ENCODE peak calls at places on chromosome 16, in four cellular contexts. U is SW 1271, H is lower leg skin, G is fibroblast of lung. V is an unnamed sample.

GRCh38 chr16:3756113-3756512 is 38.8 kb upstream of the TRAP1 start:
- DNase-seq in U (no peak), G (no peak), H (no peak), V (no peak)

GRCh38 chr16:59060212-59060611 is 326.1 kb upstream of the GOT2 start:
- DNase-seq in U (no peak), G (peak), H (no peak), V (no peak)

GRCh38 chr16:80107900-80108299 is 432.9 kb upstream of the DYNLRB2 start:
- DNase-seq in G (no peak), H (no peak), U (no peak), V (no peak)

GRCh38 chr16:27485126-27485525 is 64.6 kb downstream of the GTF3C1 start:
- DNase-seq in G (no peak), U (no peak), H (no peak), V (no peak)

GRCh38 chr16:57041182-57042156 is 50.9 kb upstream of the CPNE2 start:
- DNase-seq in U (no peak), G (peak), H (no peak), V (no peak)

GRCh38 chr16:55035956-55036355 is 105.3 kb downstream of the IRX5 start:
- DNase-seq in H (no peak), U (no peak), G (no peak), V (no peak)

GRCh38 chr16:787261-787966 is 767 bp downstream of the RPUSD1 start:
- DNase-seq in U (no peak), G (no peak), H (no peak), V (no peak)

GRCh38 chr16:80719573-80719972 is 84.8 kb downstream of the CDYL2 start:
- DNase-seq in G (no peak), U (no peak), H (no peak), V (no peak)

GRCh38 chr16:72876221-72876620 is 171.7 kb downstream of the ZFHX3 start:
- DNase-seq in U (no peak), H (peak), G (peak), V (no peak)

GRCh38 chr16:69298261-69298660 is 12.9 kb upstream of the VPS4A start:
- DNase-seq in U (no peak), H (no peak), G (no peak), V (no peak)

GRCh38 chr16:29820730-29821662 is 734 bp downstream of the MVP start:
- DNase-seq in H (no peak), G (no peak), U (peak), V (no peak)

GRCh38 chr16:79066621-79067020 is 533.9 kb downstream of the MAF start:
- DNase-seq in U (no peak), G (no peak), H (no peak), V (no peak)

GRCh38 chr16:12917653-12918052 is 16.3 kb downstream of the SHISA9 start:
- DNase-seq in U (no peak), G (no peak), H (no peak), V (no peak)

GRCh38 chr16:68289621-68290329 is 21.0 kb downstream of the SLC7A6OS start:
- DNase-seq in H (no peak), G (no peak), U (no peak), V (no peak)

GRCh38 chr16:30541502-30542329 is 7.1 kb upstream of the ZNF747 start:
- DNase-seq in H (no peak), G (peak), U (no peak), V (no peak)

GRCh38 chr16:56950881-56951771 is 10.6 kb upstream of the CETP start:
- DNase-seq in G (no peak), U (no peak), H (no peak), V (peak)

GRCh38 chr16:85520853-85521736 is 92.0 kb upstream of the GSE1 start:
- DNase-seq in G (no peak), U (no peak), H (no peak), V (no peak)

GRCh38 chr16:64983226-64983625 is 138.6 kb downstream of the CDH11 start:
- DNase-seq in H (no peak), U (no peak), G (no peak), V (no peak)

GRCh38 chr16:287298-287811 is 4.4 kb downstream of the PDIA2 start:
- DNase-seq in H (no peak), G (no peak), U (no peak), V (no peak)

GRCh38 chr16:2056681-2057407 is 9.1 kb downstream of the TSC2 start:
- DNase-seq in H (no peak), G (no peak), U (no peak), V (no peak)

GRCh38 chr16:11229906-11230305 is 26.1 kb downstream of the SOCS1 start:
- DNase-seq in H (no peak), U (no peak), G (no peak), V (no peak)

GRCh38 chr16:86248325-86248905 is 261.9 kb upstream of the FOXF1 start:
- DNase-seq in G (no peak), H (peak), U (no peak), V (no peak)

GRCh38 chr16:78778724-78779004 is 679.2 kb downstream of the WWOX start:
- DNase-seq in H (no peak), G (no peak), U (no peak), V (no peak)

GRCh38 chr16:181668-182021 is 1.4 kb downstream of the HBQ1 start:
- DNase-seq in U (no peak), G (no peak), H (no peak), V (no peak)

GRCh38 chr16:85894266-85894665 is 4.7 kb upstream of the IRF8 start:
- DNase-seq in U (no peak), G (no peak), H (peak), V (no peak)

V was measured in endothelial cell.